ENCODE peak calls at places on chromosomes 3 and 15, in five cellular contexts. A is body of pancreas, N is GM12865, U is lung, F is fibroblast of villous mesenchyme. Q is an unnamed sample.

GRCh38 chr15:45641374-45641778 is 6.5 kb downstream of the SQOR start:
- DNase-seq in A (peak; percentile 46), N (no peak), U (peak; percentile 64), F (peak; percentile 97), Q (peak; percentile 93)

GRCh38 chr15:81758789-81759188 is 287.0 kb downstream of the MEX3B start:
- DNase-seq in A (no peak), N (no peak), U (no peak), F (no peak), Q (no peak)

GRCh38 chr15:85563328-85563727 is 182.9 kb downstream of the AKAP13 start:
- DNase-seq in A (peak; percentile 52), N (no peak), U (no peak), F (peak; percentile 86), Q (no peak)

GRCh38 chr3:152061296-152061695 is 187.9 kb downstream of the SUCNR1 start:
- DNase-seq in A (no peak), N (no peak), U (no peak), F (no peak), Q (no peak)

GRCh38 chr3:38116471-38117162 is 20.3 kb downstream of the ACAA1 start:
- DNase-seq in A (peak; percentile 14), N (no peak), U (no peak), F (no peak), Q (no peak)

GRCh38 chr3:184836090-184836785 is 24.3 kb downstream of the VPS8 start:
- DNase-seq in A (no peak), N (no peak), U (no peak), F (no peak), Q (no peak)

GRCh38 chr3:141894524-141895176 is 18.2 kb downstream of the ATP1B3 start:
- DNase-seq in A (no peak), N (no peak), U (no peak), F (peak; percentile 90), Q (peak; percentile 64)

GRCh38 chr3:42014949-42015533 is 53.1 kb upstream of the ULK4 start:
- DNase-seq in A (peak; percentile 25), N (peak; percentile 70), U (peak; percentile 40), F (peak; percentile 52), Q (no peak)

GRCh38 chr3:174776123-174776522 is 83.0 kb upstream of the NAALADL2 start:
- DNase-seq in A (no peak), N (no peak), U (no peak), F (peak; percentile 69), Q (no peak)

GRCh38 chr3:46778101-46778500 is 60.4 kb upstream of the PRSS50 start:
- DNase-seq in A (no peak), N (peak; percentile 2), U (no peak), F (no peak), Q (no peak)

GRCh38 chr3:46690798-46691197 is 2.7 kb downstream of the ALS2CL start:
- DNase-seq in A (peak; percentile 40), N (no peak), U (peak; percentile 71), F (no peak), Q (no peak)

GRCh38 chr3:150790621-150791020 is 27.7 kb upstream of the SIAH2 start:
- DNase-seq in A (no peak), N (no peak), U (no peak), F (peak; percentile 16), Q (no peak)

GRCh38 chr3:178381555-178381954 is 154.7 kb upstream of the KCNMB2 start:
- DNase-seq in A (no peak), N (no peak), U (no peak), F (peak; percentile 34), Q (no peak)

GRCh38 chr3:139102606-139103005 is 57.9 kb upstream of the PRR23C start:
- DNase-seq in A (no peak), N (no peak), U (no peak), F (no peak), Q (no peak)

GRCh38 chr3:31227152-31227581 is 305.6 kb upstream of the STT3B start:
- DNase-seq in A (no peak), N (peak; percentile 56), U (no peak), F (no peak), Q (no peak)

GRCh38 chr3:29759443-29760033 is 478.7 kb downstream of the RBMS3 start:
- DNase-seq in A (no peak), N (no peak), U (no peak), F (peak; percentile 37), Q (no peak)

GRCh38 chr15:73318463-73319351 is 50.1 kb downstream of the HCN4 start:
- DNase-seq in A (no peak), N (peak; percentile 71), U (no peak), F (no peak), Q (no peak)

GRCh38 chr3:54123538-54124196 is 1.3 kb downstream of the CACNA2D3 start:
- DNase-seq in A (no peak), N (no peak), U (no peak), F (no peak), Q (no peak)

GRCh38 chr3:127105996-127106855 is 86.7 kb upstream of the PRR23E start:
- DNase-seq in A (no peak), N (no peak), U (no peak), F (no peak), Q (no peak)

GRCh38 chr3:181879926-181880325 is 168.2 kb downstream of the SOX2 start:
- DNase-seq in A (no peak), N (no peak), U (no peak), F (no peak), Q (no peak)

GRCh38 chr15:69979269-69979668 is 118.4 kb downstream of the TLE3 start:
- DNase-seq in A (no peak), N (peak; percentile 81), U (no peak), F (no peak), Q (no peak)

GRCh38 chr15:90885432-90886290 is 1.4 kb downstream of the FES start:
- DNase-seq in A (peak; percentile 75), N (peak; percentile 77), U (peak; percentile 81), F (peak; percentile 70), Q (no peak)

GRCh38 chr3:140822381-140823047 is 119.1 kb upstream of the SLC25A36 start:
- DNase-seq in A (no peak), N (no peak), U (no peak), F (no peak), Q (no peak)

GRCh38 chr15:89329329-89330084 is 5.1 kb downstream of the POLG start:
- DNase-seq in A (no peak), N (no peak), U (no peak), F (no peak), Q (no peak)

GRCh38 chr3:172302176-172302575 is 146.1 kb downstream of the GHSR start:
- DNase-seq in A (no peak), N (no peak), U (no peak), F (no peak), Q (no peak)

GRCh38 chr15:62067448-62068044 is 769 bp downstream of the C2CD4A start:
- DNase-seq in A (peak; percentile 45), N (no peak), U (no peak), F (peak; percentile 21), Q (no peak)

GRCh38 chr15:26866298-26867198 is at the start of gene GABRA5:
- DNase-seq in A (no peak), N (no peak), U (no peak), F (no peak), Q (no peak)

Q was measured in HS-5.